ENCODE peak calls at places on chromosomes 6 and 20, in nine cellular contexts. One of them, this sample, is unnamed.

GRCh38 chr6:5282191-5282623 is 20.9 kb downstream of the FARS2 start:
- DNase-seq in amygdala: no peak
- DNase-seq in AG10803: no peak
- DNase-seq in hippocampal formation: no peak
- DNase-seq in T1000: no peak
- DNase-seq in NCI-H1694 treated with DMSO at 0.1 percent for 48 hours: no peak
- DNase-seq in neural progenitor cell: no peak
- DNase-seq in NCI-H1105: no peak
- DNase-seq in neural crest cell: no peak
- DNase-seq in this sample: no peak

GRCh38 chr6:1029196-1029595 is 282.7 kb upstream of the FOXQ1 start:
- DNase-seq in amygdala: no peak
- DNase-seq in AG10803: peak
- DNase-seq in hippocampal formation: no peak
- DNase-seq in T1000: no peak
- DNase-seq in NCI-H1694 treated with DMSO at 0.1 percent for 48 hours: no peak
- DNase-seq in neural progenitor cell: no peak
- DNase-seq in NCI-H1105: no peak
- DNase-seq in neural crest cell: no peak
- DNase-seq in this sample: no peak

GRCh38 chr6:79630883-79631799 is at the start of gene SH3BGRL2:
- DNase-seq in amygdala: peak
- DNase-seq in AG10803: peak
- DNase-seq in hippocampal formation: peak
- DNase-seq in T1000: peak
- DNase-seq in NCI-H1694 treated with DMSO at 0.1 percent for 48 hours: peak
- DNase-seq in neural progenitor cell: peak
- DNase-seq in NCI-H1105: peak
- DNase-seq in neural crest cell: peak
- DNase-seq in this sample: peak

GRCh38 chr6:31634969-31635575 is 14.6 kb downstream of the PRRC2A start:
- DNase-seq in amygdala: no peak
- DNase-seq in AG10803: no peak
- DNase-seq in hippocampal formation: no peak
- DNase-seq in T1000: no peak
- DNase-seq in NCI-H1694 treated with DMSO at 0.1 percent for 48 hours: no peak
- DNase-seq in neural progenitor cell: no peak
- DNase-seq in NCI-H1105: no peak
- DNase-seq in neural crest cell: no peak
- DNase-seq in this sample: no peak

GRCh38 chr20:57384953-57385761 is 6.0 kb upstream of the RBM38 start:
- DNase-seq in amygdala: no peak
- DNase-seq in AG10803: no peak
- DNase-seq in hippocampal formation: no peak
- DNase-seq in T1000: no peak
- DNase-seq in NCI-H1694 treated with DMSO at 0.1 percent for 48 hours: no peak
- DNase-seq in neural progenitor cell: no peak
- DNase-seq in NCI-H1105: no peak
- DNase-seq in neural crest cell: no peak
- DNase-seq in this sample: no peak

GRCh38 chr20:63895202-63895885 is 418 bp downstream of the DNAJC5 start:
- DNase-seq in amygdala: no peak
- DNase-seq in AG10803: no peak
- DNase-seq in hippocampal formation: no peak
- DNase-seq in T1000: no peak
- DNase-seq in NCI-H1694 treated with DMSO at 0.1 percent for 48 hours: no peak
- DNase-seq in neural progenitor cell: no peak
- DNase-seq in NCI-H1105: no peak
- DNase-seq in neural crest cell: no peak
- DNase-seq in this sample: no peak

GRCh38 chr6:149830731-149831379 is 33.3 kb downstream of the LRP11 start:
- DNase-seq in amygdala: no peak
- DNase-seq in AG10803: peak
- DNase-seq in hippocampal formation: no peak
- DNase-seq in T1000: no peak
- DNase-seq in NCI-H1694 treated with DMSO at 0.1 percent for 48 hours: no peak
- DNase-seq in neural progenitor cell: no peak
- DNase-seq in NCI-H1105: no peak
- DNase-seq in neural crest cell: no peak
- DNase-seq in this sample: no peak

GRCh38 chr20:50215101-50215500 is 24.5 kb downstream of the CEBPB start:
- DNase-seq in amygdala: no peak
- DNase-seq in AG10803: peak
- DNase-seq in hippocampal formation: no peak
- DNase-seq in T1000: no peak
- DNase-seq in NCI-H1694 treated with DMSO at 0.1 percent for 48 hours: no peak
- DNase-seq in neural progenitor cell: no peak
- DNase-seq in NCI-H1105: no peak
- DNase-seq in neural crest cell: no peak
- DNase-seq in this sample: no peak

GRCh38 chr6:28769626-28770402 is 154.0 kb downstream of the TRIM27 start:
- DNase-seq in amygdala: no peak
- DNase-seq in AG10803: peak
- DNase-seq in hippocampal formation: no peak
- DNase-seq in T1000: no peak
- DNase-seq in NCI-H1694 treated with DMSO at 0.1 percent for 48 hours: no peak
- DNase-seq in neural progenitor cell: peak
- DNase-seq in NCI-H1105: no peak
- DNase-seq in neural crest cell: no peak
- DNase-seq in this sample: no peak

GRCh38 chr20:25859649-25860530 is 163.2 kb upstream of the ZNF337 start:
- DNase-seq in amygdala: peak
- DNase-seq in AG10803: peak
- DNase-seq in hippocampal formation: peak
- DNase-seq in T1000: peak
- DNase-seq in NCI-H1694 treated with DMSO at 0.1 percent for 48 hours: peak
- DNase-seq in neural progenitor cell: peak
- DNase-seq in NCI-H1105: peak
- DNase-seq in neural crest cell: peak
- DNase-seq in this sample: no peak

GRCh38 chr6:151445482-151445881 is 6.4 kb downstream of the RMND1 start:
- DNase-seq in amygdala: no peak
- DNase-seq in AG10803: peak
- DNase-seq in hippocampal formation: no peak
- DNase-seq in T1000: no peak
- DNase-seq in NCI-H1694 treated with DMSO at 0.1 percent for 48 hours: no peak
- DNase-seq in neural progenitor cell: no peak
- DNase-seq in NCI-H1105: no peak
- DNase-seq in neural crest cell: no peak
- DNase-seq in this sample: no peak

GRCh38 chr6:34276881-34277762 is 28.3 kb upstream of the SMIM29 start:
- DNase-seq in amygdala: no peak
- DNase-seq in AG10803: no peak
- DNase-seq in hippocampal formation: no peak
- DNase-seq in T1000: no peak
- DNase-seq in NCI-H1694 treated with DMSO at 0.1 percent for 48 hours: no peak
- DNase-seq in neural progenitor cell: no peak
- DNase-seq in NCI-H1105: no peak
- DNase-seq in neural crest cell: no peak
- DNase-seq in this sample: no peak

GRCh38 chr6:91539451-91539850 is 952.6 kb upstream of the MAP3K7 start:
- DNase-seq in amygdala: no peak
- DNase-seq in AG10803: no peak
- DNase-seq in hippocampal formation: no peak
- DNase-seq in T1000: no peak
- DNase-seq in NCI-H1694 treated with DMSO at 0.1 percent for 48 hours: no peak
- DNase-seq in neural progenitor cell: no peak
- DNase-seq in NCI-H1105: peak
- DNase-seq in neural crest cell: no peak
- DNase-seq in this sample: no peak